ENCODE peak calls at places on chromosomes 5 and 9, in ten cellular contexts. Q is foreskin keratinocyte, B is left ventricle myocardium superior, S is body of pancreas, F is esophagus mucosa, J is pancreas, E is gastrocnemius medialis, V is HCT116, R is right cardiac atrium, C is memory B cell. H is an unnamed sample.

GRCh38 chr9:121204611-121205010 is 2.9 kb upstream of the RAB14 start:
- ATAC-seq in Q (no peak), B (no peak), S (no peak), F (no peak), J (no peak), E (no peak), V (no peak), R (no peak), C (no peak), H (no peak)

GRCh38 chr9:129996161-129996849 is 46.7 kb downstream of the FNBP1 start:
- ATAC-seq in Q (no peak), B (no peak), S (no peak), F (peak), J (peak), E (no peak), V (no peak), R (peak), C (peak), H (no peak)

GRCh38 chr5:5919411-5919810 is 458.9 kb downstream of the MED10 start:
- ATAC-seq in Q (no peak), B (no peak), S (no peak), F (no peak), J (no peak), E (no peak), V (no peak), R (no peak), C (no peak), H (no peak)

GRCh38 chr9:121568541-121569265 is 69.1 kb upstream of the GGTA1 start:
- ATAC-seq in Q (no peak), B (peak), S (peak), F (no peak), J (peak), E (peak), V (peak), R (peak), C (no peak), H (no peak)

GRCh38 chr9:73773896-73774295 is 622.2 kb downstream of the ANXA1 start:
- ATAC-seq in Q (no peak), B (no peak), S (no peak), F (no peak), J (no peak), E (no peak), V (no peak), R (no peak), C (no peak), H (no peak)

GRCh38 chr5:7894439-7894838 is 25.5 kb downstream of the MTRR start:
- ATAC-seq in Q (no peak), B (no peak), S (no peak), F (no peak), J (no peak), E (no peak), V (no peak), R (no peak), C (no peak), H (no peak)

GRCh38 chr9:128554155-128554862 is 1.9 kb downstream of the SPTAN1 start:
- ATAC-seq in Q (peak), B (peak), S (peak), F (peak), J (no peak), E (no peak), V (peak), R (peak), C (no peak), H (peak)

GRCh38 chr9:134175291-134175807 is 11.0 kb upstream of the RNU6ATAC start:
- ATAC-seq in Q (peak), B (no peak), S (no peak), F (peak), J (peak), E (peak), V (peak), R (no peak), C (no peak), H (no peak)

GRCh38 chr9:131500377-131500776 is 2.3 kb upstream of the POMT1 start:
- ATAC-seq in Q (no peak), B (no peak), S (no peak), F (no peak), J (no peak), E (no peak), V (no peak), R (no peak), C (no peak), H (no peak)

GRCh38 chr9:818958-819357 is 22.5 kb upstream of the DMRT1 start:
- ATAC-seq in Q (no peak), B (peak), S (no peak), F (no peak), J (no peak), E (no peak), V (no peak), R (no peak), C (no peak), H (peak)

GRCh38 chr9:131728961-131729360 is 10.9 kb downstream of the RAPGEF1 start:
- ATAC-seq in Q (no peak), B (peak), S (no peak), F (peak), J (peak), E (no peak), V (no peak), R (peak), C (peak), H (no peak)

GRCh38 chr5:179912386-179912785 is 4.7 kb upstream of the TBC1D9B start:
- ATAC-seq in Q (no peak), B (no peak), S (no peak), F (peak), J (no peak), E (peak), V (no peak), R (no peak), C (no peak), H (no peak)

GRCh38 chr5:164119806-164120440 is 614.5 kb downstream of the MAT2B start:
- ATAC-seq in Q (peak), B (no peak), S (no peak), F (no peak), J (no peak), E (no peak), V (no peak), R (no peak), C (no peak), H (no peak)

GRCh38 chr9:136196465-136197371 is 8.2 kb downstream of the LHX3 start:
- ATAC-seq in Q (no peak), B (no peak), S (no peak), F (no peak), J (no peak), E (no peak), V (peak), R (no peak), C (peak), H (no peak)

GRCh38 chr9:137412431-137412830 is 10.5 kb downstream of the EXD3 start:
- ATAC-seq in Q (peak), B (no peak), S (no peak), F (peak), J (no peak), E (no peak), V (peak), R (no peak), C (no peak), H (no peak)

GRCh38 chr5:44225231-44226160 is 163.7 kb downstream of the FGF10 start:
- ATAC-seq in Q (no peak), B (no peak), S (no peak), F (no peak), J (no peak), E (no peak), V (no peak), R (no peak), C (no peak), H (no peak)

GRCh38 chr9:114163517-114163924 is 8.2 kb downstream of the COL27A1 start:
- ATAC-seq in Q (peak), B (peak), S (peak), F (peak), J (peak), E (peak), V (no peak), R (peak), C (no peak), H (peak)

GRCh38 chr9:133959966-133960567 is 32.1 kb downstream of the VAV2 start:
- ATAC-seq in Q (no peak), B (no peak), S (no peak), F (no peak), J (no peak), E (no peak), V (no peak), R (no peak), C (no peak), H (no peak)

GRCh38 chr5:16140944-16141343 is 38.6 kb downstream of the MARCHF11 start:
- ATAC-seq in Q (no peak), B (no peak), S (no peak), F (no peak), J (no peak), E (no peak), V (no peak), R (peak), C (no peak), H (no peak)

GRCh38 chr5:6573651-6574101 is 59.2 kb downstream of the NSUN2 start:
- ATAC-seq in Q (no peak), B (no peak), S (no peak), F (no peak), J (no peak), E (no peak), V (peak), R (no peak), C (no peak), H (no peak)

GRCh38 chr5:15693933-15694332 is 194.0 kb downstream of the FBXL7 start:
- ATAC-seq in Q (no peak), B (peak), S (no peak), F (no peak), J (no peak), E (no peak), V (no peak), R (peak), C (no peak), H (no peak)

GRCh38 chr5:176535655-176536131 is 1.5 kb downstream of the RNF44 start:
- ATAC-seq in Q (no peak), B (no peak), S (no peak), F (no peak), J (no peak), E (no peak), V (no peak), R (no peak), C (no peak), H (no peak)

GRCh38 chr9:108865037-108865436 is 3.0 kb downstream of the ACTL7A start:
- ATAC-seq in Q (no peak), B (peak), S (no peak), F (no peak), J (no peak), E (no peak), V (no peak), R (no peak), C (no peak), H (no peak)

GRCh38 chr9:93301911-93302525 is 118.1 kb downstream of the WNK2 start:
- ATAC-seq in Q (no peak), B (no peak), S (no peak), F (no peak), J (peak), E (no peak), V (peak), R (no peak), C (peak), H (no peak)

GRCh38 chr9:137703842-137704508 is 85.2 kb downstream of the EHMT1 start:
- ATAC-seq in Q (no peak), B (no peak), S (no peak), F (no peak), J (peak), E (no peak), V (no peak), R (no peak), C (no peak), H (no peak)

GRCh38 chr9:121675969-121676822 is 24.8 kb downstream of the DAB2IP start:
- ATAC-seq in Q (no peak), B (peak), S (peak), F (peak), J (peak), E (no peak), V (no peak), R (peak), C (no peak), H (no peak)

GRCh38 chr9:6973762-6974161 is 216.0 kb downstream of the KDM4C start:
- ATAC-seq in Q (no peak), B (no peak), S (no peak), F (no peak), J (no peak), E (no peak), V (no peak), R (no peak), C (no peak), H (no peak)

GRCh38 chr5:5613261-5613990 is 190.9 kb downstream of the ICE1 start:
- ATAC-seq in Q (no peak), B (no peak), S (no peak), F (no peak), J (no peak), E (no peak), V (no peak), R (no peak), C (peak), H (no peak)

GRCh38 chr5:10064546-10065215 is 185.0 kb downstream of the ATPSCKMT start:
- ATAC-seq in Q (no peak), B (no peak), S (no peak), F (no peak), J (no peak), E (no peak), V (no peak), R (no peak), C (no peak), H (no peak)

GRCh38 chr9:123364241-123364824 is 8.3 kb downstream of the CRB2 start:
- ATAC-seq in Q (no peak), B (peak), S (no peak), F (no peak), J (no peak), E (no peak), V (no peak), R (no peak), C (no peak), H (no peak)

GRCh38 chr9:84759300-84759750 is 89.8 kb downstream of the NTRK2 start:
- ATAC-seq in Q (peak), B (no peak), S (no peak), F (no peak), J (peak), E (no peak), V (no peak), R (no peak), C (peak), H (no peak)